ENCODE peak calls at places on chromosomes 7 and 10, in ten cellular contexts. Q is endothelial cell; Y is astrocyte of the spinal cord; P is mesothelial cell of epicardium; G is astrocyte of the cerebellum; X is cardiac fibroblast; F is foreskin fibroblast; B is MCF 10A; A is DND-41; E is CD8-positive, alpha-beta T cell. O is an unnamed sample.

GRCh38 chr7:70614237-70614984 is 517.5 kb upstream of the GALNT17 start:
- DNase-seq in Q (no peak), Y (peak), P (no peak), G (peak), X (peak), F (peak), B (peak), A (no peak), E (no peak), O (no peak)

GRCh38 chr10:71694567-71694968 is 25.0 kb downstream of the C10orf105 start:
- DNase-seq in Q (no peak), Y (no peak), P (no peak), G (no peak), X (no peak), F (no peak), B (no peak), A (peak), E (peak), O (no peak)

GRCh38 chr10:101972761-101973160 is 83.2 kb downstream of the ARMH3 start:
- DNase-seq in Q (no peak), Y (no peak), P (no peak), G (no peak), X (no peak), F (no peak), B (no peak), A (no peak), E (no peak), O (no peak)

GRCh38 chr10:122052702-122053101 is 63.7 kb downstream of the TACC2 start:
- DNase-seq in Q (no peak), Y (peak), P (no peak), G (no peak), X (peak), F (no peak), B (peak), A (no peak), E (no peak), O (no peak)

GRCh38 chr7:151249732-151250072 is 1.2 kb upstream of the SMARCD3 start:
- DNase-seq in Q (no peak), Y (peak), P (no peak), G (no peak), X (peak), F (peak), B (peak), A (no peak), E (no peak), O (no peak)

GRCh38 chr7:3805151-3805550 is 504.1 kb downstream of the SDK1 start:
- DNase-seq in Q (no peak), Y (peak), P (no peak), G (peak), X (peak), F (peak), B (no peak), A (no peak), E (no peak), O (no peak)

GRCh38 chr10:43254199-43254730 is 12.6 kb downstream of the RASGEF1A start:
- DNase-seq in Q (no peak), Y (no peak), P (no peak), G (no peak), X (no peak), F (no peak), B (no peak), A (no peak), E (no peak), O (peak)

GRCh38 chr7:11570205-11570604 is 261.8 kb downstream of the THSD7A start:
- DNase-seq in Q (no peak), Y (no peak), P (no peak), G (no peak), X (no peak), F (no peak), B (no peak), A (no peak), E (no peak), O (no peak)

GRCh38 chr10:84429926-84430520 is 101.6 kb downstream of the CCSER2 start:
- DNase-seq in Q (peak), Y (peak), P (no peak), G (no peak), X (peak), F (peak), B (peak), A (peak), E (peak), O (peak)

GRCh38 chr10:90857635-90858488 is at the start of gene HTR7:
- DNase-seq in Q (peak), Y (peak), P (peak), G (no peak), X (peak), F (peak), B (peak), A (peak), E (peak), O (peak)

GRCh38 chr10:19629559-19629958 is 186.7 kb upstream of the PLXDC2 start:
- DNase-seq in Q (no peak), Y (peak), P (no peak), G (peak), X (peak), F (peak), B (no peak), A (no peak), E (no peak), O (no peak)

GRCh38 chr7:132280335-132280734 is 295.9 kb downstream of the PLXNA4 start:
- DNase-seq in Q (no peak), Y (no peak), P (no peak), G (no peak), X (no peak), F (no peak), B (no peak), A (no peak), E (no peak), O (no peak)

GRCh38 chr7:143315782-143316181 is at the start of gene CLCN1:
- DNase-seq in Q (no peak), Y (no peak), P (no peak), G (no peak), X (no peak), F (no peak), B (no peak), A (no peak), E (no peak), O (no peak)

GRCh38 chr7:29332027-29332806 is 137.6 kb downstream of the CHN2 start:
- DNase-seq in Q (no peak), Y (no peak), P (no peak), G (no peak), X (no peak), F (no peak), B (no peak), A (no peak), E (no peak), O (no peak)

GRCh38 chr10:32057041-32057372 is 782 bp upstream of the KIF5B start:
- DNase-seq in Q (no peak), Y (no peak), P (no peak), G (no peak), X (no peak), F (no peak), B (no peak), A (no peak), E (no peak), O (no peak)

GRCh38 chr10:44968101-44968886 is 8.7 kb downstream of the RASSF4 start:
- DNase-seq in Q (no peak), Y (no peak), P (no peak), G (no peak), X (peak), F (no peak), B (peak), A (peak), E (no peak), O (no peak)

GRCh38 chr7:28328822-28329615 is 83.3 kb upstream of the CREB5 start:
- DNase-seq in Q (no peak), Y (no peak), P (no peak), G (no peak), X (no peak), F (no peak), B (no peak), A (no peak), E (no peak), O (no peak)

GRCh38 chr7:100208911-100209408 is 10.8 kb upstream of the PVRIG start:
- DNase-seq in Q (no peak), Y (no peak), P (no peak), G (no peak), X (no peak), F (no peak), B (no peak), A (no peak), E (no peak), O (no peak)

GRCh38 chr7:152462995-152463713 is 27.4 kb upstream of the KMT2C start:
- DNase-seq in Q (no peak), Y (peak), P (no peak), G (peak), X (peak), F (peak), B (no peak), A (no peak), E (no peak), O (no peak)

GRCh38 chr10:118763202-118763988 is 8.6 kb upstream of the CACUL1 start:
- DNase-seq in Q (no peak), Y (no peak), P (no peak), G (no peak), X (no peak), F (peak), B (no peak), A (no peak), E (no peak), O (no peak)

GRCh38 chr10:132881186-132881920 is 61.0 kb downstream of the CFAP46 start:
- DNase-seq in Q (no peak), Y (no peak), P (no peak), G (no peak), X (no peak), F (no peak), B (no peak), A (no peak), E (no peak), O (no peak)

GRCh38 chr7:121385800-121386179 is 10.3 kb downstream of the FAM3C start:
- DNase-seq in Q (no peak), Y (no peak), P (no peak), G (no peak), X (peak), F (no peak), B (no peak), A (no peak), E (no peak), O (no peak)

GRCh38 chr7:38929460-38930171 is 20.6 kb upstream of the VPS41 start:
- DNase-seq in Q (no peak), Y (no peak), P (no peak), G (no peak), X (peak), F (no peak), B (no peak), A (no peak), E (no peak), O (no peak)

GRCh38 chr10:86536294-86536861 is 14.8 kb upstream of the WAPL start:
- DNase-seq in Q (no peak), Y (no peak), P (no peak), G (no peak), X (no peak), F (no peak), B (no peak), A (no peak), E (peak), O (no peak)

GRCh38 chr7:32204361-32205018 is 134.3 kb upstream of the PDE1C start:
- DNase-seq in Q (peak), Y (peak), P (no peak), G (peak), X (peak), F (peak), B (peak), A (peak), E (no peak), O (peak)

GRCh38 chr10:75062191-75062849 is 49.1 kb upstream of the SAMD8 start:
- DNase-seq in Q (no peak), Y (peak), P (no peak), G (peak), X (no peak), F (peak), B (no peak), A (no peak), E (no peak), O (no peak)

GRCh38 chr7:110119883-110120581 is 970.9 kb upstream of the LRRN3 start:
- DNase-seq in Q (no peak), Y (peak), P (no peak), G (no peak), X (peak), F (peak), B (peak), A (no peak), E (no peak), O (no peak)

GRCh38 chr7:74479066-74479781 is 25.5 kb downstream of the GTF2IRD1 start:
- DNase-seq in Q (no peak), Y (peak), P (no peak), G (no peak), X (no peak), F (no peak), B (peak), A (no peak), E (no peak), O (no peak)

GRCh38 chr10:61835909-61836232 is 65.6 kb upstream of the ARID5B start:
- DNase-seq in Q (no peak), Y (peak), P (no peak), G (peak), X (peak), F (peak), B (no peak), A (no peak), E (no peak), O (no peak)

GRCh38 chr7:5215313-5215712 is 25.3 kb downstream of the WIPI2 start:
- DNase-seq in Q (no peak), Y (no peak), P (no peak), G (no peak), X (no peak), F (no peak), B (no peak), A (no peak), E (no peak), O (no peak)

GRCh38 chr7:50757703-50758390 is 24.8 kb downstream of the GRB10 start:
- DNase-seq in Q (no peak), Y (no peak), P (no peak), G (no peak), X (no peak), F (no peak), B (no peak), A (no peak), E (no peak), O (no peak)

GRCh38 chr7:131604841-131605279 is 48.4 kb upstream of the PODXL start:
- DNase-seq in Q (no peak), Y (peak), P (no peak), G (no peak), X (peak), F (peak), B (peak), A (no peak), E (no peak), O (no peak)

GRCh38 chr10:78162867-78163266 is 129.2 kb downstream of the RPS24 start:
- DNase-seq in Q (no peak), Y (no peak), P (no peak), G (no peak), X (no peak), F (no peak), B (no peak), A (no peak), E (no peak), O (no peak)

GRCh38 chr10:97279121-97279815 is 13.2 kb downstream of the ARHGAP19 start:
- DNase-seq in Q (no peak), Y (no peak), P (no peak), G (no peak), X (peak), F (peak), B (peak), A (no peak), E (no peak), O (no peak)

GRCh38 chr7:22485189-22485588 is 14.8 kb downstream of the STEAP1B start:
- DNase-seq in Q (no peak), Y (no peak), P (no peak), G (no peak), X (no peak), F (no peak), B (no peak), A (peak), E (no peak), O (no peak)

GRCh38 chr10:119205926-119206602 is 1.3 kb upstream of the GRK5 start:
- DNase-seq in Q (peak), Y (no peak), P (no peak), G (no peak), X (no peak), F (peak), B (peak), A (peak), E (no peak), O (no peak)

DNA sequence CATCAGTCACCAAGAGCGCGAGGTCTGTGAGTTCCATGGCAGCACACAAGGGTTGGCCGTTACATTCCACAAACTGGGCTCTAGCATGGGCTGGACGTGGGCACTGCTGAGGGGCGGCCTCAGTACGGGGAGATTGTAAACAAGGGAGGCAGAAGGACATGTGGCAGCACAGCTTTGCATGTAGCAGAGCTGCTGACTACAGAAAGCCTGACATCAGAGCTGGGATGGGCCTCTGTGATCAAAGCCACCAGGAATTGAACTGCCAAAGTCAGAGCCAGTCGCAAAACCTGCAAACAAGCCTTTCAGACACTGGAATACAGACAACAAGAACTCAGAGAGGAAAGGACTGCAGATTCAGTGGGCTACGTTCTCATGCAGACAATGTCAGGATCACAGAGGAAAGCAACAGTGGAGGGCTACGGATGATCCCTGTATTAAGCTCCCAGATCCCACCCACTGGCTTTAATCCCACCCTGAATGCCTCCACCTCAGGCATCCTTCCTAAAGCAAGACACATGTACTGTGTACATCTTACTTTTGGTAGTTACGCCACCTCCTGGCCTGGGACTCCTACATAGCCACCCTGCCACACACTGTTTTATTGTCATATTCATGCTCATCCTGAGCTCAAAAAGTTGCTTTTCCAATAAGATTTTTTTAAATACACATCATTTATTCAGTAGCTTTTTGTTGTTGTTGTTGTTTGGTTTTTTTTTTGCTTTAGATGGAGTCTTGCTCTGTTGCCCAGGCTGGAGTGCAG is 291.1 kb upstream of the IMMP2L start:
- DNase-seq in Q (no peak), Y (no peak), P (no peak), G (no peak), X (peak), F (no peak), B (peak), A (no peak), E (no peak), O (no peak)
- TF ChIP-seq CTCF in Q (no peak), Y (peak), P (no peak), G (peak), X (peak), F (peak), B (no peak), A (peak), E (no peak), O (peak)

GRCh38 chr10:30849636-30850035 is 182.0 kb downstream of the ZNF438 start:
- DNase-seq in Q (no peak), Y (no peak), P (no peak), G (no peak), X (no peak), F (no peak), B (no peak), A (no peak), E (no peak), O (no peak)

GRCh38 chr10:30850776-30851175 is 180.9 kb downstream of the ZNF438 start:
- DNase-seq in Q (no peak), Y (no peak), P (no peak), G (no peak), X (no peak), F (no peak), B (no peak), A (no peak), E (no peak), O (no peak)

GRCh38 chr10:30848396-30849032 is 183.2 kb downstream of the ZNF438 start:
- DNase-seq in Q (no peak), Y (no peak), P (no peak), G (no peak), X (no peak), F (no peak), B (no peak), A (no peak), E (no peak), O (no peak)

GRCh38 chr10:30847642-30848041 is 184.0 kb downstream of the ZNF438 start:
- DNase-seq in Q (no peak), Y (no peak), P (no peak), G (no peak), X (no peak), F (no peak), B (no peak), A (no peak), E (no peak), O (no peak)

DNA sequence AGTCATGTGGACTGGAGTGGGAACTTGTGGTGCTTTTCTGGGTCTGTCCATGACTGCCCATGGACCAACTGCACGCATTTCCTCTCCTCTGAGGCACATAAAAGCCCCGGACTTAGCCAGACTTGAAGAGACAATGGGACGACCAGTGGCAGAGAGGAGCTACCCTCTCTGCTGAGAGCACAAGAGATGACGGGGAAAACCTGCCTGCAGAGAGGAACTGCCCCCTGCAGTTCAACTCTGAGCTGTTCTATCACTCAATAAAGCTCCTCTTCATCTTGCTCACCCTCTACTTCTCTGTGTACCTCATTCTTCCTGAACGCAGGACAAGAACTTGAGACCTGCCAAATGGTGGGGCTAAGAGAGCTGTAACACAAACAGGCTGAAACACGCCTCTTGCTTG is 184.5 kb downstream of the ZNF438 start:
- DNase-seq in Q (no peak), Y (no peak), P (no peak), G (no peak), X (no peak), F (no peak), B (no peak), A (no peak), E (no peak), O (no peak)
- TF ChIP-seq CTCF in Q (no peak), Y (no peak), P (no peak), G (no peak), X (no peak), F (no peak), B (no peak), A (no peak), E (no peak), O (no peak)

GRCh38 chr10:15705298-15705697 is 14.4 kb downstream of the ITGA8 start:
- DNase-seq in Q (no peak), Y (no peak), P (no peak), G (no peak), X (no peak), F (peak), B (no peak), A (no peak), E (no peak), O (no peak)

GRCh38 chr10:15703167-15703880 is 16.4 kb downstream of the ITGA8 start:
- DNase-seq in Q (no peak), Y (peak), P (no peak), G (no peak), X (peak), F (peak), B (no peak), A (no peak), E (no peak), O (no peak)

GRCh38 chr10:15703944-15704580 is 15.7 kb downstream of the ITGA8 start:
- DNase-seq in Q (no peak), Y (no peak), P (no peak), G (no peak), X (no peak), F (no peak), B (no peak), A (no peak), E (no peak), O (no peak)

GRCh38 chr10:15700078-15700477 is 19.6 kb downstream of the ITGA8 start:
- DNase-seq in Q (no peak), Y (no peak), P (no peak), G (no peak), X (no peak), F (no peak), B (no peak), A (no peak), E (no peak), O (no peak)

DNA sequence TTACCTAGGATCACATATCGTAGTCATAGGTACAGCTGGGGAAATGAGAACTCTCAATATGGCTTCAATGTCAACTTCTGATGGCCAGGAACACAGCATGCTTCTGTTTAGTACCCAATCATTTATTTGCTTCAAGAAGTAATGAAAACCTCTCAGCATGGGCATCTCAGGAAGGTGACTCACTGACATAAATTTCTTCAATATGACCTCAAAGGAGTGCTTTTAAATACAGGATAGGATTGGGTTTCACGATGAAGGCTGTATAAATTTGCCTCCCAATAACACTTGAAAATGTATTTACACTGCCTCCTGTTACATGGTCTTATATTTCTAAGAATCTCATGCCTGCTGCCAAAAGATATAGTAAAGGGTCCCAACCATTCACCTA is 15.1 kb downstream of the ITGA8 start:
- DNase-seq in Q (no peak), Y (peak), P (no peak), G (no peak), X (no peak), F (peak), B (no peak), A (no peak), E (no peak), O (no peak)
- TF ChIP-seq CTCF in Q (no peak), Y (no peak), P (no peak), G (no peak), X (no peak), F (no peak), B (no peak), A (no peak), E (no peak), O (no peak)

GRCh38 chr10:11023009-11023408 is 5.3 kb downstream of the CELF2 start:
- DNase-seq in Q (no peak), Y (no peak), P (no peak), G (no peak), X (no peak), F (no peak), B (no peak), A (no peak), E (no peak), O (no peak)
- TF ChIP-seq CTCF in Q (no peak), Y (no peak), P (no peak), G (no peak), X (no peak), F (no peak), B (no peak), A (no peak), E (no peak), O (no peak)